ENCODE peak calls at places on chromosomes 3 and 15, in eight cellular contexts. O is transverse colon, V is hepatocyte, W is WERI-Rb-1, J is RWPE2, H is testis, D is pancreas, S is sigmoid colon. F is an unnamed sample. For H3K36me3 and H3K27me3, the result is how much of the 10 kb centered on the place peaks cover.

GRCh38 chr3:187274315-187274976 is 17.1 kb downstream of the MASP1 start:
- DNase-seq in H (no peak), J (no peak), S (no peak), W (no peak), V (no peak), O (no peak), D (no peak), F (no peak)

GRCh38 chr3:36744770-36745169 is 19.6 kb downstream of the DCLK3 start:
- DNase-seq in H (no peak), S (no peak), D (no peak), W (no peak), J (no peak), O (no peak), V (no peak), F (no peak)

GRCh38 chr3:181709537-181710279 is 2.0 kb upstream of the SOX2 start:
- DNase-seq in O (peak), S (peak), W (peak), D (peak), V (peak), H (peak), J (no peak), F (peak)

GRCh38 chr15:31435891-31436628 is 109.4 kb downstream of the KLF13 start:
- DNase-seq in H (no peak), S (no peak), V (no peak), D (no peak), O (no peak), J (no peak), W (no peak), F (peak)

GRCh38 chr3:129439381-129439816 is 349 bp downstream of the MBD4 start:
- DNase-seq in W (peak), V (peak), J (no peak), S (peak), D (peak), H (peak), O (peak), F (no peak)

GRCh38 chr3:136818191-136818850 is 605 bp upstream of the SLC35G2 start:
- DNase-seq in J (no peak), O (peak), D (peak), W (peak), S (peak), H (peak), V (no peak), F (peak)

GRCh38 chr3:145750657-145751056 is 410.3 kb downstream of the PLOD2 start:
- DNase-seq in S (no peak), W (no peak), J (no peak), V (no peak), O (no peak), D (no peak), H (no peak), F (no peak)

GRCh38 chr3:136194409-136195257 is 1.5 kb downstream of the MSL2 start:
- DNase-seq in H (peak), O (peak), S (no peak), J (no peak), V (peak), W (no peak), D (no peak), F (peak)

GRCh38 chr3:73259841-73260240 is 198.4 kb downstream of the EBLN2 start:
- DNase-seq in S (no peak), W (no peak), O (no peak), J (no peak), D (no peak), V (no peak), H (no peak), F (no peak)

GRCh38 chr3:41508063-41508696 is 308.9 kb downstream of the CTNNB1 start:
- DNase-seq in J (peak), H (no peak), V (no peak), W (no peak), S (no peak), D (no peak), O (no peak), F (no peak)

GRCh38 chr3:57112206-57112605 is 51.7 kb downstream of the SPATA12 start:
- DNase-seq in O (no peak), H (no peak), V (no peak), D (no peak), S (no peak), W (no peak), J (no peak), F (no peak)

GRCh38 chr15:60809375-60809774 is 330.4 kb upstream of the ICE2 start:
- DNase-seq in W (no peak), V (no peak), O (no peak), D (no peak), S (no peak), J (no peak), H (no peak), F (no peak)

GRCh38 chr3:168714609-168715240 is 619.0 kb upstream of the GOLIM4 start:
- DNase-seq in W (no peak), S (no peak), V (no peak), O (no peak), D (no peak), J (no peak), H (no peak), F (no peak)

GRCh38 chr15:38842991-38843610 is 278.5 kb upstream of the RASGRP1 start:
- DNase-seq in O (no peak), W (no peak), V (no peak), S (no peak), J (no peak), D (no peak), H (no peak), F (no peak)

GRCh38 chr3:168248383-168249047 is 152.8 kb upstream of the GOLIM4 start:
- DNase-seq in J (no peak), S (no peak), H (peak), W (peak), O (no peak), V (peak), D (no peak), F (no peak)

GRCh38 chr3:84126160-84126559 is 832.6 kb upstream of the CADM2 start:
- DNase-seq in O (no peak), S (no peak), J (no peak), H (no peak), V (no peak), W (no peak), D (peak), F (no peak)

GRCh38 chr15:67571643-67572415 is 29.3 kb downstream of the MAP2K5 start:
- DNase-seq in O (peak), J (no peak), V (peak), S (no peak), D (no peak), W (no peak), H (no peak), F (no peak)

GRCh38 chr3:64358176-64358575 is 132.9 kb upstream of the PRICKLE2 start:
- DNase-seq in O (no peak), J (no peak), H (no peak), V (no peak), W (no peak), D (no peak), S (no peak), F (no peak)

GRCh38 chr15:53710906-53711305 is 48.6 kb downstream of the WDR72 start:
- DNase-seq in S (no peak), J (no peak), D (no peak), W (no peak), O (no peak), V (no peak), H (no peak), F (no peak)

GRCh38 chr3:150763841-150764483 is 993 bp upstream of the SIAH2 start:
- DNase-seq in D (peak), S (peak), J (no peak), O (peak), W (no peak), H (peak), V (peak), F (peak)

GRCh38 chr15:74062671-74063070 is 19.7 kb downstream of the GOLGA6A start:
- DNase-seq in J (peak), H (no peak), V (no peak), W (peak), D (no peak), S (peak), O (no peak), F (no peak)

GRCh38 chr3:59406943-59407342 is 357.1 kb upstream of the CFAP20DC start:
- DNase-seq in W (no peak), H (no peak), V (no peak), J (no peak), S (no peak), D (no peak), O (no peak), F (no peak)

GRCh38 chr15:82643992-82644391 is 3.2 kb downstream of the CPEB1 start:
- DNase-seq in S (no peak), O (no peak), H (no peak), J (no peak), D (no peak), V (no peak), W (no peak), F (no peak)

GRCh38 chr15:45184562-45185041 is 3.2 kb downstream of the SHF start:
- DNase-seq in D (peak), S (no peak), V (no peak), H (no peak), O (no peak), W (peak), J (no peak), F (no peak)

GRCh38 chr3:7074217-7074616 is 213.3 kb downstream of the GRM7 start:
- DNase-seq in H (no peak), W (no peak), S (no peak), J (no peak), O (no peak), V (no peak), D (no peak), F (no peak)

GRCh38 chr15:57217716-57218598 is 158.3 kb upstream of the CGNL1 start:
- DNase-seq in D (no peak), S (no peak), W (no peak), V (no peak), J (no peak), O (no peak), H (no peak), F (no peak)

GRCh38 chr3:169337541-169337940 is 326.0 kb downstream of the MECOM start:
- DNase-seq in O (no peak), W (no peak), V (no peak), D (no peak), H (no peak), S (no peak), J (no peak), F (no peak)

GRCh38 chr15:39631357-39631756 is 50.5 kb downstream of the THBS1 start:
- DNase-seq in D (no peak), S (no peak), J (no peak), W (no peak), O (no peak), V (no peak), H (no peak), F (no peak)

GRCh38 chr15:57017024-57017423 is 98.6 kb downstream of the TCF12 start:
- DNase-seq in S (no peak), H (no peak), O (no peak), D (no peak), V (no peak), J (no peak), W (no peak), F (no peak)

GRCh38 chr3:46662771-46663551 is 30.5 kb downstream of the ALS2CL start:
- DNase-seq in W (no peak), H (peak), D (no peak), J (no peak), S (peak), O (peak), V (peak), F (no peak)

GRCh38 chr3:149523899-149524298 is 49.4 kb downstream of the TM4SF4 start:
- DNase-seq in O (no peak), H (no peak), J (no peak), W (no peak), D (no peak), S (no peak), V (no peak), F (no peak)

GRCh38 chr3:128867200-128868125 is 12.0 kb upstream of the ACAD9 start:
- DNase-seq in H (no peak), W (no peak), V (no peak), D (no peak), J (no peak), S (no peak), O (no peak), F (no peak)

GRCh38 chr3:12716605-12717121 is 42.4 kb downstream of the TMEM40 start:
- DNase-seq in S (no peak), O (no peak), J (no peak), H (no peak), D (no peak), W (no peak), V (no peak), F (no peak)
- TF ChIP-seq CTCF in S (no peak), O (no peak), J (no peak), H (no peak), D (no peak), W (no peak), V (no peak), F (no peak)

DNA sequence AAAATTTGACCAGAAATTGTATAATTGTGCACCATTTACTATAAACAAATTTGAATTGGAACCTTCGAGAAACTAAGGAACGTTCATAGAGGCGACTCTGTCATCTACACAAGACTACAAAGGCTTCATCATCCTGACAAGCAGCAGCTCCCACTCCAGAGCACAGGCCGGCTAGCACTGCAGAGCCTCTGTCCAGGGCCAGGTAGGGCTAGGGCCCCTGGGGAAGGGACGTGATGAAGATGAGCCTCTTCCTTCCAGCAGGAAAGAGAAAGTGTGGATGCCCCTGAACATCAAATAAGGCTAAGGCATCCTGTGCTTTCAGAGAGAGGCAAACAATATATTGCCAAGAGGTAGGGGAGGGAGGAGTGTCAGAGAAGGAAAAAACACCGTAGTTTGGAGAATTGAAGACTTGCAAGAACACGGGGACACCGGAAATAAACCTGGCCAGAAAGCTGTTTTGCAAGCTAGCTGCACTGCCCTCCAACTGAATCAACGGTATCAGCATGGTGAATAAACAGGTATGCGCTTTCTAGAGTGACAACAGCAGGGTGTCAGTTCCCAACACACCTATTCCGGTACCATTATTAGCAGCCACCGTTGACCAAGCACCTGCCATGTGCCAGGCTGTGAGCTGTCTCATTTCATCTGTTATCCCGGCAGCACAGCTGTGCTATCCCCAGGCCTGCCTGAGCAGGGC is 12.4 kb downstream of the XXYLT1 start:
- DNase-seq in D (no peak), V (no peak), W (peak), J (no peak), H (no peak), S (peak), O (no peak), F (peak)
- H3K36me3 ChIP-seq in D (under half), V (under half), W (under half), J (under half), H (under half), S (under half), O (under half), F (under half)

DNA sequence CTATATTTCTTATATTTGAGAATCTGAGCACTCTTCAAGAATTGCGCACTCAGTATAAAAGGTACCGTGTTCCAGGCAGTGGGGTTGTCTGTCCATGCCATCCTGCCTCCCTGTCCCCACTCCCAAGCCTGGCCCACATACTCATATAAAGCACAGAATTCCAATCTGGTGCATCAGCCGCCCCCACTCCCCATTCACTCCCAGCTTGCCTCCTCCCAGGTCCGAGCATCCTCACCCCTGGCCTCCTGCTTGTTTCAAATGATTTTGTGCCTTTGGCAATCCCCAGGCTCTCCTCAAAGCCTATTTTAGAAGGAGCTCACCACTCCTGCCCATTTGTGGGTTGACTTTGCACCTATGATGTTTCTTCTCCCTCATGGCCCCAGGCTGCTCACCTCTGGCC is 22.2 kb upstream of the IGF1R start:
- DNase-seq in S (no peak), V (no peak), J (no peak), D (no peak), H (no peak), W (no peak), O (no peak), F (no peak)
- H3K27me3 ChIP-seq in S (under half), V (under half), J (under half), D (under half), H (under half), W (half or more), O (half or more), F (half or more)

GRCh38 chr3:123627673-123628670 is 43.1 kb upstream of the HACD2 start:
- DNase-seq in H (no peak), S (peak), V (no peak), D (peak), W (no peak), J (no peak), O (peak), F (peak)

GRCh38 chr3:123632161-123632655 is 47.4 kb upstream of the HACD2 start:
- DNase-seq in S (peak), H (peak), D (no peak), W (no peak), V (peak), O (peak), J (no peak), F (no peak)

GRCh38 chr3:123628996-123629746 is 44.3 kb upstream of the HACD2 start:
- DNase-seq in D (no peak), H (no peak), S (no peak), O (no peak), W (no peak), J (no peak), V (no peak), F (no peak)

GRCh38 chr3:123626881-123627280 is 42.0 kb upstream of the HACD2 start:
- DNase-seq in V (no peak), H (no peak), O (no peak), W (no peak), D (no peak), S (no peak), J (no peak), F (no peak)

DNA sequence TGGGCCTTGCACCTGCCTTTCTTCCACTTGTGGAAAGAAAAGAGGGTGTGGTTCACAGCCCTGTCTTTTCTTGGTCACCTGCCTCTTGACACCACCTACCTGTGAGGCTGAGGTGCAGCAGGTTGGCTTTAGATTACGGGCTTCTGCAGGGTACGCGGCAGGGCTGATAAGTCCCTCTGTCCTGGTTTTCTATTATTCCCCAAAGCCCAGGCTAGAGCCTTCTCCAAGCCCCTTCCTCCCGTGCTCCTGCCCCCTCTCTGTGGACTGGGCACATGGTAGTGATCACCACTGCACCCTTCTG is 44.8 kb upstream of the HACD2 start:
- DNase-seq in V (no peak), J (no peak), H (no peak), S (no peak), W (no peak), D (no peak), O (no peak), F (no peak)
- TF ChIP-seq CTCF in V (no peak), J (no peak), H (no peak), S (no peak), W (peak), D (no peak), O (no peak), F (no peak)

DNA sequence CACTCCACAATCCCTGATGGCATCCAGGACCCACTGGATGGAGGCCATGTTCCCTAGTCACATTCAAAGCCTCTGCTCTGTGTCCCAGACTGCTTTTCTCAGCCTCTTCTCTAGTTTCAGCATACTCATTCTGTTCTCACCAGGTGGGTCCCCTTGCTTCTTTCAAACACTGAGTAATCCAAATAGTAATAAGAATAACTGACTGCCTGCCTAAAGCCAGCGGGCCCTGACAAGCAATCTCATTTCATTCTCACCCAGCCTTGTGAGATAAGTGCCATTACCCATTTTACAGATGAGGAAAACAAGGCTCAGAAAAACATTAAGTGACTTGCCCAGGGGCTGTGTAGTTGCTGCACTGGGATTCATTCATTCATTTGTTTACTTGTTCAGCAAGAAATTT is 25.4 kb downstream of the MAPKAPK3 start:
- DNase-seq in S (no peak), J (no peak), H (no peak), D (no peak), V (no peak), O (no peak), W (no peak), F (no peak)
- H3K36me3 ChIP-seq in S (under half), J (under half), H (under half), D (under half), V (under half), O (under half), W (under half), F (under half)

DNA sequence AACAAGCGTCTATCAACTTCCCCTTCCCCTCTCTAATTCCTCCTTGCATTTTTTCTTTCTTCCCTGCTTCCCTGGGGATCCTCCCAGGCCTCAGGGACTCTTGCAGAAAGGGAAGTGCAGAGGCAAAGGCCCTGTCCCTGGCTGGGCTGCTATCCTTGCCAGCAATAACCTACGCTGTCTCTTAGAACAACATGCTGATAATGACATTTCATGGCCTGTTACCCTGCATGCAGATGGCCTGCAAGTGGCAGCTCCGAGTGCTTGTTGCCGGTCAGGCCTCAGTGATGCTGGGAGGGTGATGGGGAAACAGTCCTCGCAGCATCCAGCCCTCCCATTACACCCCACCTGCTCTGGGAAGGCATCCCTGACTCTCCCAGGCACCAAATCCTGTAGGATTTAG is 167.6 kb downstream of the RAB11A start:
- DNase-seq in W (no peak), V (no peak), D (no peak), O (no peak), S (no peak), H (no peak), J (no peak), F (no peak)
- H3K27me3 ChIP-seq in W (under half), V (under half), D (under half), O (under half), S (under half), H (under half), J (under half), F (half or more)

DNA sequence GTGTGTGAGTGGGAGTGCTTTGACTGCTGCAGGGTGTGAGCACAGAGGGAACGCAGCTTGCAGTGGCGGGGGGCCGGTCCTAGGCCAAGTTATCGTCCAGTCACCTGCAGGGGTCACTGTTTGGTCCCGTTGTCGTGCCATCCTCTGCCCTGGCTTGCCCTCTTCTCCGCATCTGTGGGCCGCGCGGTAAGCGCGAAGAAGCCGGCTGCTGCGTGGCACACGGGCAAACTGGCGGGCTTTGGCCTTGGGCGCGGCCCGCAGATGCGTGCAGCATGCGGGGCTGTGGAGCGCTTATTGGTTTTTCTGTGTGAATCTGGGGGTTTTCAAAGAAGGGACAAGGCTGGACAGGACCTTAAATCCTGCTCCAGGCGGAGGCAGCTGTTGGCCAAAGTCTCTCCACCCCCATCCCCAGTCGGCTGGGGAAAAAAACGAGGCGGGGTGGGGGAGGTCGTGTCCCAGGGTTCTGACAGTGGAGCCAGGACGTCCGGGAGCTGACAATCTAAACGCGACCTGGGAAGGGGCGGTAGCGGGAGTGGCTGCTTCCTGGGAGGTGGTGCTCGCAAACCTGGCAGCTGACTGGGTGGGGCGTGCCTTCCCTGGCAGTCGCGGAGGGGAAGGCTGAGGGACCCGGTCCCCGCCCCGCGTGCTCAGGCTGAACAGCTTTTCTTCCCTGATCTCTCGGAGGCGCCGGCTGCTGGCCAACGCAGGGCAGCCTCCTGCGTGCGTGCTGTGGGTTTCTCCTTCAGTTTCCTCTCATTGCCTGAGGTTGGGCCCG is 39.7 kb upstream of the VEPH1 start:
- DNase-seq in H (peak), O (peak), J (no peak), S (peak), W (peak), D (peak), V (peak), F (peak)
- TF ChIP-seq CTCF in H (peak), O (peak), J (no peak), S (no peak), W (peak), D (no peak), V (peak), F (peak)